ENCODE peak calls at places on chromosomes 4 and X, in ten cellular contexts. F is bronchial epithelial cell, R is NB4, J is PC-3, I is uterus, E is GM12865, U is Calu3, V is HFF-Myc, B is tibial nerve, A is endothelial cell. W is an unnamed sample.

GRCh38 chr4:169416997-169417396 is 146.2 kb upstream of the SH3RF1 start:
- DNase-seq in F (no peak), R (no peak), J (no peak), I (no peak), E (peak; percentile 52), U (no peak), V (no peak), B (no peak), A (no peak), W (no peak)

GRCh38 chr4:128470492-128471053 is 183.0 kb upstream of the PGRMC2 start:
- DNase-seq in F (no peak), R (no peak), J (no peak), I (no peak), E (no peak), U (no peak), V (no peak), B (no peak), A (no peak), W (no peak)

GRCh38 chrX:51641421-51642021 is 22.8 kb upstream of the CENPVL3 start:
- DNase-seq in F (peak; percentile 34), R (peak; percentile 47), J (peak; percentile 68), I (no peak), E (peak; percentile 35), U (peak; percentile 41), V (peak; percentile 12), B (peak; percentile 5), A (peak; percentile 26), W (peak; percentile 11)

GRCh38 chr4:172830295-172830764 is 338.3 kb upstream of the GALNT7 start:
- DNase-seq in F (peak; percentile 5), R (peak; percentile 21), J (peak; percentile 62), I (no peak), E (peak; percentile 3), U (no peak), V (no peak), B (no peak), A (no peak), W (no peak)

GRCh38 chrX:46597774-46598173 is 24.2 kb downstream of the CHST7 start:
- DNase-seq in F (no peak), R (no peak), J (no peak), I (no peak), E (no peak), U (no peak), V (no peak), B (no peak), A (no peak), W (no peak)

GRCh38 chrX:118779581-118779980 is 44.0 kb upstream of the ZCCHC12 start:
- DNase-seq in F (no peak), R (no peak), J (no peak), I (no peak), E (no peak), U (no peak), V (no peak), B (no peak), A (no peak), W (no peak)

GRCh38 chrX:14065800-14066199 is 36.1 kb upstream of the GEMIN8 start:
- DNase-seq in F (no peak), R (no peak), J (no peak), I (no peak), E (no peak), U (no peak), V (no peak), B (no peak), A (no peak), W (no peak)

GRCh38 chrX:45006002-45006800 is 133.2 kb downstream of the KDM6A start:
- DNase-seq in F (peak; percentile 59), R (no peak), J (peak; percentile 88), I (no peak), E (no peak), U (no peak), V (no peak), B (no peak), A (no peak), W (no peak)

GRCh38 chr4:26787461-26788340 is 72.9 kb upstream of the STIM2 start:
- DNase-seq in F (peak; percentile 93), R (peak; percentile 92), J (peak; percentile 96), I (peak; percentile 32), E (peak; percentile 9), U (peak; percentile 56), V (no peak), B (no peak), A (no peak), W (no peak)

GRCh38 chrX:12779534-12779933 is 11.7 kb upstream of the PRPS2 start:
- DNase-seq in F (no peak), R (no peak), J (no peak), I (no peak), E (no peak), U (peak; percentile 40), V (no peak), B (no peak), A (no peak), W (no peak)

DNA sequence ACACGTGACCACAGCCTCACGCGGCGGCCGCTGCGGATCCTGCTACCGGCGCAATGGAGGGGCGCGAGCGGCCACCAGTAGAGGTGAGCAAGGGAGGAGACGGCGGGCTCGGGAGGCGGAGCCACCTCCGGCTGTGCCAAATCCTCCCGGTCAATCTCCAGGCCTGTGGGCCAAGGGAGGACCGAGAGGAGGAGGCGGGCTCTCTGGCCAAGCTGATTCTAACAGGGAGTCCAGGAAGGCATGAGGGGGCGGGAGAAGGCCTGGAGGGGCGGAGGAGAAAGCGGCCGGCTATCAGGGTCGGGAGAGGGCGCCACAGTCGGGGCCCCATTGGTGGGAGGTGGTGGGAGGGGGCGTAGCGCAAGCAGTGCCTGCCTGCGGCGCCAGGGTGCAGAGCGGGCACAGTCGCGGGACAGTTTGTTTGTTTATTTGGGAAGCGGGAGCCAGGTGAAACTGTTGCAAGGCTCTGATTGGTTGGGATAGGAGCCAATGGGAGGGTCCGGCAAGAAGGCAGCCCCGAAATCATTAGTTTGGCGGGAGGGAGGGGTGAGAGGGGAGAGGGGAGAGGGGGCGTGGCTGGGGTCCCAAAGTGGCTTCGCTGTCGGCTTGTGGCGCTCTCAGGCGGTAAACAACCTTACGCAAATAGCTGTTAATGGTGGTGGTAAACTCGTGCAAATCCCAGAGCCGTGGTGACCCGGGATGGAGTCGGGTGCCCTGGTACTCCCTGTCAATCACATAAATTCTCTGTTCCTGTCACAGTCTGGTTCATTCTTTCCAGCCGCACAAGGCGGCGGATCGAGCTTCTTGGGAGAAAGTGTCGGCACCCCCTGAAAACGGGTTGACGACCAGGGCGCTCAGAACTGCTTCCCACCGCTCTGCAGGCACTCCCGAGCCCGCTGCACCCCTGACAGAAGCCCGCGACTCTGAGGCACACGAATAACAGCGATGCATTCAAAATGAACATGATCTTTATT is at the start of gene IRS4:
- DNase-seq in F (peak; percentile 3), R (no peak), J (peak; percentile 18), I (peak; percentile 33), E (no peak), U (peak; percentile 19), V (no peak), B (no peak), A (peak; percentile 62), W (peak; percentile 82)
- TF ChIP-seq CTCF in F (no peak), R (no peak), J (no peak), I (no peak), E (no peak), U (no peak), V (no peak), B (no peak), A (no peak), W (no peak)

DNA sequence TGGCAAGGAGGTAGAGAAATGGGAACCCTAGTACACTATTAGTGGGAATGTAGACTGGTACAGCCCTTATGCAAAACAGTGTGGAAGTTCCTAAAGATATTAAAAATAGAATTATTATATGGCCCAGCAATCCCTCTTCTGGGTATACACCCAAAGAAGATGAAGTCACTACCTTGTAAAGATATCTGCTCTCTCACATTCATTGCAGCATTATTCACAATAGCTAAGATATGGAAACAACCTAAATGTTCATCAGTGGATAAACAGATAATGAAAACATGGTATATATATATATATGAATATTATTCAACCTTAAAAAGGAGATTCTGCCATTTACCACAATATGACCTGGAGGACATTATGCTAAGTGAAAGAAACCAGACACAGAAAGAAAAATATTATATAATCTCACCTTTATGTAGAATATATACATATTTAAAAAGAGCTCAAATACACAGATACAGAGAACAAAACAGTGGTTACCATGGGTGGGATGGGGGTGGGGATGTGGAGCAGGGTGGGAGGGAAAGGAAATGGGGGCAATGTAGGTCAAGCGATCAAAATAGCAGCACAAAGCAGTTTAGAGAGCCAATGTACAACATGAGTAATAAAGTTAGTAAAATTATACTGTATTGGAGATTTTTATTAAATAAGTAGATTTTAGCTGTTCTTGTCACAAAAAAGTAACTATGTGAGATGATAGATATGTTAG is 138.6 kb downstream of the SPRY1 start:
- DNase-seq in F (no peak), R (no peak), J (no peak), I (no peak), E (no peak), U (no peak), V (no peak), B (no peak), A (no peak), W (no peak)
- TF ChIP-seq CTCF in F (no peak), R (no peak), J (no peak), I (no peak), E (no peak), U (no peak), V (no peak), B (no peak), A (no peak), W (no peak)

GRCh38 chr4:95835672-95836071 is 4.2 kb upstream of the PDHA2 start:
- DNase-seq in F (peak; percentile 34), R (peak; percentile 49), J (peak; percentile 23), I (no peak), E (peak; percentile 4), U (no peak), V (no peak), B (no peak), A (peak; percentile 22), W (peak; percentile 33)
- TF ChIP-seq CTCF in F (peak; percentile 3), R (peak; percentile 48), J (peak; percentile 43), I (no peak), E (peak; percentile 11), U (peak; percentile 31), V (no peak), B (no peak), A (peak; percentile 51), W (peak; percentile 53)

GRCh38 chr4:143641406-143641805 is 59.1 kb downstream of the FREM3 start:
- DNase-seq in F (no peak), R (no peak), J (no peak), I (no peak), E (no peak), U (peak; percentile 3), V (no peak), B (no peak), A (no peak), W (no peak)

GRCh38 chr4:143642611-143643010 is 57.9 kb downstream of the FREM3 start:
- DNase-seq in F (no peak), R (no peak), J (no peak), I (no peak), E (no peak), U (no peak), V (no peak), B (no peak), A (no peak), W (no peak)

DNA sequence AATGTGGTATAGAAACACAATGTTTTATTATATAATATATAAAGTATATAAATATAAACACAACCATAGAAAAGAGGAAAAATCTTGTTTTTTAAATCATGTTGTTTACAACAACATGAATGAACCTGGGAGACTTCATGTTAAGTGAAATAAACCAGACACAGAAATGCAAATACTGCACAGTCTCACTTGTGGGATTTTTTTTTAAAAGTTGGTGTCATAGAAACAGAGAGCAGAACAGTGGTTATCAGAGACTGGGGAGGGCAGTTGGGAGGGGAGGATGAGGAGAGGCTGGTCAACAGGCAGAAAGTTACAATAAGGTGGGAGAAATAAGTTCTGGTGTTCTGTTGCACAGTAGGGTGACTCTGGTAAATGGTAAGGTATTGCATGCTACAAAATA is 57.1 kb downstream of the FREM3 start:
- DNase-seq in F (no peak), R (no peak), J (no peak), I (no peak), E (no peak), U (no peak), V (no peak), B (no peak), A (no peak), W (no peak)
- TF ChIP-seq CTCF in F (no peak), R (no peak), J (no peak), I (no peak), E (no peak), U (no peak), V (no peak), B (no peak), A (no peak), W (no peak)